ENCODE peak calls at places on chromosomes 16 and 17, in ten cellular contexts. W, R, L, I, P, N, J, F, A and X are unnamed samples.

GRCh38 chr17:18921912-18922451 is 30.0 kb upstream of the SLC5A10 start:
- DNase-seq in L (no peak), R (no peak), J (peak; percentile 5), A (no peak), F (no peak), P (peak; percentile 72), I (no peak), N (no peak), W (peak; percentile 93), X (no peak)

GRCh38 chr16:7964717-7965116 is 625.6 kb downstream of the TMEM114 start:
- DNase-seq in W (no peak), P (no peak), I (no peak), F (no peak), J (no peak), N (no peak), L (no peak), R (no peak), A (no peak), X (no peak)

GRCh38 chr17:82548681-82549303 is 29.3 kb downstream of the FOXK2 start:
- DNase-seq in I (no peak), F (no peak), N (no peak), W (no peak), A (no peak), R (no peak), P (no peak), L (no peak), J (no peak), X (no peak)

GRCh38 chr16:81752225-81752875 is 26.7 kb upstream of the PLCG2 start:
- DNase-seq in I (no peak), J (no peak), R (no peak), W (no peak), N (no peak), A (peak; percentile 87), P (peak; percentile 84), L (no peak), F (peak; percentile 38), X (no peak)

GRCh38 chr17:30323895-30324319 is 9.9 kb downstream of the TMIGD1 start:
- DNase-seq in I (no peak), A (no peak), N (peak; percentile 50), W (peak; percentile 86), F (peak; percentile 33), L (no peak), P (no peak), R (peak; percentile 12), J (no peak), X (peak; percentile 46)

GRCh38 chr16:85844786-85845185 is 45.3 kb downstream of the COX4I1 start:
- DNase-seq in F (no peak), W (no peak), J (no peak), N (no peak), P (no peak), A (no peak), L (no peak), I (no peak), R (no peak), X (peak; percentile 11)

GRCh38 chr17:79822583-79823124 is 16.6 kb downstream of the CBX4 start:
- DNase-seq in W (no peak), A (no peak), N (no peak), P (no peak), I (no peak), J (no peak), F (no peak), R (no peak), L (no peak), X (no peak)

GRCh38 chr16:87850009-87851006 is 19.0 kb downstream of the SLC7A5 start:
- DNase-seq in P (peak; percentile 64), R (peak; percentile 66), I (no peak), A (no peak), L (no peak), F (peak; percentile 59), W (no peak), J (no peak), N (peak; percentile 82), X (peak; percentile 53)

GRCh38 chr16:11390573-11391495 is 45.6 kb downstream of the RMI2 start:
- DNase-seq in N (no peak), A (no peak), W (peak; percentile 33), L (no peak), R (no peak), F (no peak), J (no peak), I (no peak), P (no peak), X (no peak)

GRCh38 chr17:5049314-5049819 is 14.1 kb upstream of the SLC52A1 start:
- DNase-seq in I (no peak), L (no peak), A (no peak), P (peak; percentile 40), W (no peak), N (peak; percentile 48), R (peak; percentile 47), F (no peak), J (no peak), X (peak; percentile 35)

GRCh38 chr16:56911771-56912541 is 20.0 kb upstream of the HERPUD1 start:
- DNase-seq in F (peak; percentile 35), R (no peak), W (no peak), A (no peak), I (no peak), L (no peak), P (peak; percentile 78), J (no peak), N (no peak), X (no peak)

GRCh38 chr16:53757971-53758609 is 54.1 kb downstream of the FTO start:
- DNase-seq in N (no peak), A (no peak), F (no peak), L (no peak), P (no peak), W (no peak), I (no peak), R (no peak), J (no peak), X (no peak)

GRCh38 chr16:53754938-53755910 is 51.3 kb downstream of the FTO start:
- DNase-seq in N (no peak), L (no peak), F (peak; percentile 72), W (peak; percentile 91), P (no peak), A (no peak), I (no peak), R (no peak), J (no peak), X (no peak)

GRCh38 chr16:53753431-53753830 is 49.5 kb downstream of the FTO start:
- DNase-seq in F (no peak), R (no peak), J (no peak), L (no peak), W (no peak), N (no peak), P (no peak), A (no peak), I (no peak), X (no peak)

GRCh38 chr16:53752566-53752965 is 48.6 kb downstream of the FTO start:
- DNase-seq in W (no peak), L (no peak), F (no peak), R (no peak), P (no peak), J (no peak), N (no peak), A (no peak), I (no peak), X (no peak)

GRCh38 chr16:53756329-53756996 is 52.5 kb downstream of the FTO start:
- DNase-seq in A (no peak), F (no peak), W (no peak), L (no peak), I (peak; percentile 100), P (no peak), N (no peak), J (no peak), R (no peak), X (no peak)
- H3K4me3 ChIP-seq in A (no peak overlapping the region), F (no peak overlapping the region), W (no peak overlapping the region), L (no peak overlapping the region), I (no peak overlapping the region), P (no peak overlapping the region), N (no peak overlapping the region), J (no peak overlapping the region), R (no peak overlapping the region), X (no peak overlapping the region)

GRCh38 chr16:66427451-66427860 is 361 bp downstream of the BEAN1 start:
- DNase-seq in L (no peak), P (no peak), N (no peak), J (no peak), I (no peak), A (peak; percentile 76), W (no peak), F (peak; percentile 9), R (no peak), X (no peak)
- H3K4me3 ChIP-seq in L (peak overlapping the region; percentile 42), P (no peak overlapping the region), N (no peak overlapping the region), J (peak overlapping the region; percentile 24), I (peak overlapping the region; percentile 6), A (peak overlapping the region; percentile 4), W (peak overlapping the region; percentile 21), F (peak overlapping the region; percentile 59), R (peak overlapping the region; percentile 33), X (no peak overlapping the region)

GRCh38 chr16:83926726-83927397 is 26.2 kb upstream of the OSGIN1 start:
- DNase-seq in R (peak; percentile 29), N (peak; percentile 46), A (peak; percentile 95), F (peak; percentile 84), W (peak; percentile 78), L (no peak), J (peak; percentile 45), P (peak; percentile 60), I (peak; percentile 46), X (peak; percentile 8)
- H3K4me3 ChIP-seq in R (no peak overlapping the region), N (no peak overlapping the region), A (no peak overlapping the region), F (peak overlapping the region; percentile 40), W (peak overlapping the region; percentile 32), L (peak overlapping the region; percentile 19), J (peak overlapping the region; percentile 31), P (no peak overlapping the region), I (no peak overlapping the region), X (no peak overlapping the region)

GRCh38 chr17:47907932-47908562 is 12.0 kb downstream of the SP2 start:
- DNase-seq in W (no peak), R (no peak), L (no peak), P (no peak), N (no peak), J (no peak), A (no peak), I (no peak), F (no peak), X (no peak)
- H3K4me3 ChIP-seq in W (no peak overlapping the region), R (no peak overlapping the region), L (no peak overlapping the region), P (no peak overlapping the region), N (no peak overlapping the region), J (no peak overlapping the region), A (no peak overlapping the region), I (no peak overlapping the region), F (no peak overlapping the region), X (no peak overlapping the region)

GRCh38 chr16:2460391-2460713 is 443 bp downstream of the TEDC2 start:
- DNase-seq in W (no peak), A (no peak), F (no peak), P (no peak), N (no peak), J (no peak), R (no peak), L (no peak), I (no peak), X (no peak)
- H3K4me3 ChIP-seq in W (peak overlapping the region; percentile 48), A (no peak overlapping the region), F (peak overlapping the region; percentile 78), P (peak overlapping the region; percentile 77), N (peak overlapping the region; percentile 79), J (peak overlapping the region; percentile 43), R (peak overlapping the region; percentile 54), L (peak overlapping the region; percentile 67), I (peak overlapping the region; percentile 58), X (peak overlapping the region; percentile 71)

GRCh38 chr17:45775148-45775547 is 9.0 kb upstream of the CRHR1 start:
- DNase-seq in I (no peak), N (no peak), A (no peak), R (no peak), J (no peak), P (no peak), F (no peak), L (no peak), W (no peak), X (no peak)
- H3K4me3 ChIP-seq in I (no peak overlapping the region), N (no peak overlapping the region), A (no peak overlapping the region), R (no peak overlapping the region), J (no peak overlapping the region), P (no peak overlapping the region), F (no peak overlapping the region), L (no peak overlapping the region), W (no peak overlapping the region), X (no peak overlapping the region)